ENCODE peak calls at places on chromosomes 7 and 10, in five cellular contexts. N is hepatocyte, P is heart left ventricle, R is gastrocnemius medialis, M is aorta. E is an unnamed sample. For H3K36me3, the result is how much of the 10 kb centered on the place peaks cover.

GRCh38 chr7:2248984-2249694 is 7.1 kb downstream of the NUDT1 start:
- DNase-seq in N (peak), P (peak), R (peak), M (peak), E (no peak)

GRCh38 chr10:8420182-8420581 is 365.7 kb downstream of the GATA3 start:
- DNase-seq in N (no peak), P (no peak), R (no peak), M (no peak), E (no peak)

GRCh38 chr7:156818133-156818532 is 74.8 kb downstream of the LMBR1 start:
- DNase-seq in N (no peak), P (no peak), R (no peak), M (no peak), E (no peak)

GRCh38 chr7:32594965-32595364 is 99.7 kb downstream of the AVL9 start:
- DNase-seq in N (no peak), P (no peak), R (no peak), M (no peak), E (no peak)

GRCh38 chr10:112953075-112953501 is 3.0 kb downstream of the TCF7L2 start:
- DNase-seq in N (peak), P (peak), R (no peak), M (peak), E (no peak)

GRCh38 chr10:68955414-68955785 is 570 bp upstream of the DDX21 start:
- DNase-seq in N (peak), P (no peak), R (no peak), M (no peak), E (no peak)

GRCh38 chr7:1226155-1226901 is 6.3 kb upstream of the UNCX start:
- DNase-seq in N (no peak), P (no peak), R (no peak), M (no peak), E (no peak)

GRCh38 chr10:14017380-14017943 is 313.3 kb downstream of the FRMD4A start:
- DNase-seq in N (no peak), P (no peak), R (no peak), M (no peak), E (no peak)

GRCh38 chr10:47031251-47031952 is 120.2 kb downstream of the PTPN20 start:
- DNase-seq in N (peak), P (no peak), R (peak), M (no peak), E (no peak)

GRCh38 chr10:104080762-104081161 is 4.9 kb downstream of the COL17A1 start:
- DNase-seq in N (peak), P (no peak), R (no peak), M (no peak), E (no peak)

GRCh38 chr7:78194609-78195008 is 396.0 kb downstream of the PHTF2 start:
- DNase-seq in N (no peak), P (no peak), R (no peak), M (no peak), E (no peak)

GRCh38 chr10:30775779-30776591 is 146.4 kb upstream of the LYZL2 start:
- DNase-seq in N (no peak), P (no peak), R (no peak), M (no peak), E (no peak)

GRCh38 chr10:109934958-109935793 is 11.9 kb upstream of the XPNPEP1 start:
- DNase-seq in N (no peak), P (peak), R (no peak), M (no peak), E (peak)

GRCh38 chr7:84735021-84735420 is 451.8 kb downstream of the SEMA3D start:
- DNase-seq in N (no peak), P (no peak), R (no peak), M (no peak), E (no peak)

GRCh38 chr7:5421626-5422323 is 1.9 kb downstream of the TNRC18 start:
- DNase-seq in N (peak), P (peak), R (peak), M (peak), E (no peak)

GRCh38 chr10:122154733-122155366 is 116.2 kb upstream of the BTBD16 start:
- DNase-seq in N (peak), P (peak), R (peak), M (peak), E (no peak)

GRCh38 chr7:100829150-100829716 is 1.9 kb upstream of the EPHB4 start:
- DNase-seq in N (no peak), P (peak), R (no peak), M (peak), E (no peak)

GRCh38 chr10:97701438-97702064 is 12.0 kb upstream of the MARVELD1 start:
- DNase-seq in N (peak), P (no peak), R (peak), M (no peak), E (peak)

GRCh38 chr7:101933685-101934084 is 116.3 kb downstream of the CUX1 start:
- DNase-seq in N (no peak), P (no peak), R (no peak), M (peak), E (no peak)

GRCh38 chr10:3482200-3482993 is 302.6 kb downstream of the KLF6 start:
- DNase-seq in N (peak), P (peak), R (peak), M (peak), E (no peak)

GRCh38 chr10:70786799-70787415 is 1.7 kb upstream of the TBATA start:
- DNase-seq in N (no peak), P (no peak), R (no peak), M (no peak), E (no peak)

GRCh38 chr10:100963826-100964225 is 5.5 kb upstream of the SEMA4G start:
- DNase-seq in N (no peak), P (no peak), R (no peak), M (no peak), E (no peak)
- H3K36me3 ChIP-seq in N (under half), P (half or more), R (under half), M (under half), E (under half)

GRCh38 chr7:55518836-55519235 is 53.5 kb downstream of the VOPP1 start:
- DNase-seq in N (no peak), P (no peak), R (no peak), M (no peak), E (no peak)
- H3K4me3 ChIP-seq in N (no peak), P (no peak), R (no peak), M (no peak), E (no peak)

DNA sequence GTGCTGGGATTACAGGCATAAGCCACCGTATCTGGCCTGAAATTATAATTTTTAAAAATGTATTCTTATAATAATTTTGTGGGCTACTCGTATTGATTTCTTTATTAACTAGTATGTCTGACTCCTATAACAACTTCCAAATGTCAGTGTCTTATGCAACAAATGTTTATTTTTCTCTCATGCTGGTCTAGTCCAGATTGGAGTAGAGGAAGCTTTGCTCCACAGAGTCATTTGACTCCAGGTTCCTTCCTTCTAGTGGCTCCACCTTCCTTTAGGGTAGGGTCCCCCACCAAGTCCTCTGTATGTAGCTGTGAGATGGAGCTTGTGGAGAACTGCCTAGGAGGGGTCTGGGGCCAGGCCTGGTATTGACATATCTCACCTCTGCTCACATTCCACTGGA is 8.7 kb downstream of the CEP55 start:
- DNase-seq in N (no peak), P (no peak), R (no peak), M (no peak), E (no peak)
- H3K36me3 ChIP-seq in N (under half), P (under half), R (under half), M (under half), E (under half)

GRCh38 chr7:155373359-155374273 is 75.9 kb downstream of the INSIG1 start:
- DNase-seq in N (no peak), P (no peak), R (no peak), M (no peak), E (no peak)
- H3K4me3 ChIP-seq in N (no peak), P (peak), R (peak), M (peak), E (no peak)

DNA sequence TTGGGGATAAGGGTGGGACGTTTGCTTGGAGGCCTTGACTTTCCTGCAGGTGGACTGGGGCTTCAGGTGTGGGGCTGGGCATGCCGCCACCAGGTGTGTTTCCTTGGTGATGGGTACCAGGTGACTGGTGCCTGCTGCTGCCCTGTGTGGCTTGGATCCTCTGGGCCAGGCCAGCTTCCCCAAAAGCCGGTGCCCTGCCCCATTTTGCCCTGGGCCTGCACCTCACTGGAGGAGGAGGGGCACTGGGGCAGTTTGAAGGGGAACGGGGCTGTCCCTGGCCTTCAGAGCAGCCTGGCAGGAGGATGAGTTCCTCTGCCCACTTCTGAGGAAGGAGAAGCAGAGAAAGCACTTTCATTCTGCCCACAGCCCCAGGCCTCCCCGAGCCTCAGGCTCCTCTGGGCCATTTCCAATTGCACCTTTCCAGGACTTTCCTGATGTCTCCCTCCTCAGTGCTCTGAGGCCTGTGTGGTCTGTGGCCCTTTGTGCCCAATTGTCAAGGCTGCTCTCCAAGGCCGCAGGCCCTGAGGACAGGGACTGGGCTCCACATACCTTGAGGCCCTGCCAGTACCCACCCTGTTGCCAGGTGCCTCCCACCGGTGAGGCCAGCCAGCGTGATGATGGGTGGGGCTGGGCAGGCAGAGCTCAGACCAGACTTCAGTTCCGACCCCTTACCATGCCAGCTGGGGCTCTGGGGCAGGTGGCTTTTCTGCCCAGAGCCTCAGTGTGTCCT is 25.3 kb upstream of the SMARCD3 start:
- DNase-seq in N (no peak), P (no peak), R (no peak), M (no peak), E (no peak)
- H3K36me3 ChIP-seq in N (under half), P (under half), R (under half), M (under half), E (under half)